ENCODE peak calls at places on chromosomes 13 and 19, in five cellular contexts. One of them, this sample, is unnamed.

GRCh38 chr13:43805681-43806128 is 18.9 kb upstream of the ENOX1 start:
- DNase-seq in NCI-H1694: no peak
- DNase-seq in upper lobe of right lung: no peak
- DNase-seq in GM23338: peak; percentile 59
- DNase-seq in progenitor cell of endocrine pancreas: no peak
- DNase-seq in this sample: peak; percentile 50

GRCh38 chr19:4376245-4376990 is 23.9 kb downstream of the SH3GL1 start:
- DNase-seq in GM23338: peak; percentile 57
- DNase-seq in progenitor cell of endocrine pancreas: no peak
- DNase-seq in NCI-H1694: no peak
- DNase-seq in upper lobe of right lung: no peak
- DNase-seq in this sample: no peak

GRCh38 chr13:97762141-97762540 is 191.3 kb upstream of the IPO5 start:
- DNase-seq in GM23338: no peak
- DNase-seq in progenitor cell of endocrine pancreas: no peak
- DNase-seq in NCI-H1694: no peak
- DNase-seq in upper lobe of right lung: no peak
- DNase-seq in this sample: no peak

GRCh38 chr19:3457531-3458228 is 22.6 kb downstream of the SMIM24 start:
- DNase-seq in progenitor cell of endocrine pancreas: no peak
- DNase-seq in NCI-H1694: no peak
- DNase-seq in GM23338: peak; percentile 52
- DNase-seq in upper lobe of right lung: peak; percentile 54
- DNase-seq in this sample: no peak

GRCh38 chr13:106151056-106151699 is 384.3 kb downstream of the EFNB2 start:
- DNase-seq in progenitor cell of endocrine pancreas: no peak
- DNase-seq in NCI-H1694: no peak
- DNase-seq in GM23338: peak; percentile 51
- DNase-seq in upper lobe of right lung: no peak
- DNase-seq in this sample: no peak

GRCh38 chr19:10717054-10717355 is 874 bp upstream of the DNM2 start:
- DNase-seq in NCI-H1694: no peak
- DNase-seq in progenitor cell of endocrine pancreas: no peak
- DNase-seq in GM23338: no peak
- DNase-seq in upper lobe of right lung: no peak
- DNase-seq in this sample: no peak

GRCh38 chr13:63198076-63198475 is 1782.4 kb upstream of the PCDH20 start:
- DNase-seq in NCI-H1694: no peak
- DNase-seq in upper lobe of right lung: peak; percentile 77
- DNase-seq in GM23338: no peak
- DNase-seq in progenitor cell of endocrine pancreas: no peak
- DNase-seq in this sample: no peak

GRCh38 chr19:8512991-8513686 is 828 bp downstream of the ZNF414 start:
- DNase-seq in progenitor cell of endocrine pancreas: no peak
- DNase-seq in NCI-H1694: no peak
- DNase-seq in upper lobe of right lung: no peak
- DNase-seq in GM23338: no peak
- DNase-seq in this sample: no peak

GRCh38 chr19:10892256-10892655 is 20.9 kb downstream of the CARM1 start:
- DNase-seq in upper lobe of right lung: no peak
- DNase-seq in NCI-H1694: no peak
- DNase-seq in progenitor cell of endocrine pancreas: no peak
- DNase-seq in GM23338: no peak
- DNase-seq in this sample: no peak

GRCh38 chr13:65445340-65445739 is 1784.8 kb downstream of the PCDH9 start:
- DNase-seq in progenitor cell of endocrine pancreas: no peak
- DNase-seq in GM23338: no peak
- DNase-seq in upper lobe of right lung: no peak
- DNase-seq in NCI-H1694: no peak
- DNase-seq in this sample: no peak

GRCh38 chr19:7903244-7904073 is at the start of gene MAP2K7:
- DNase-seq in progenitor cell of endocrine pancreas: peak; percentile 100
- DNase-seq in NCI-H1694: peak; percentile 98
- DNase-seq in GM23338: peak; percentile 100
- DNase-seq in upper lobe of right lung: peak; percentile 100
- DNase-seq in this sample: peak; percentile 97

GRCh38 chr13:99393791-99394735 is 86.9 kb upstream of the GPR183 start:
- DNase-seq in GM23338: no peak
- DNase-seq in NCI-H1694: no peak
- DNase-seq in progenitor cell of endocrine pancreas: no peak
- DNase-seq in upper lobe of right lung: no peak
- DNase-seq in this sample: no peak

GRCh38 chr13:44726214-44726613 is 150.1 kb upstream of the TSC22D1 start:
- DNase-seq in upper lobe of right lung: no peak
- DNase-seq in NCI-H1694: no peak
- DNase-seq in GM23338: no peak
- DNase-seq in progenitor cell of endocrine pancreas: no peak
- DNase-seq in this sample: no peak

GRCh38 chr19:2695288-2695866 is 7.1 kb downstream of the GNG7 start:
- DNase-seq in upper lobe of right lung: no peak
- DNase-seq in NCI-H1694: no peak
- DNase-seq in GM23338: no peak
- DNase-seq in progenitor cell of endocrine pancreas: no peak
- DNase-seq in this sample: no peak

GRCh38 chr13:93559718-93560117 is 333.1 kb downstream of the GPC6 start:
- DNase-seq in upper lobe of right lung: no peak
- DNase-seq in GM23338: no peak
- DNase-seq in NCI-H1694: no peak
- DNase-seq in progenitor cell of endocrine pancreas: no peak
- DNase-seq in this sample: no peak

GRCh38 chr19:10815969-10816635 is 19.9 kb downstream of the TMED1 start:
- DNase-seq in NCI-H1694: no peak
- DNase-seq in upper lobe of right lung: no peak
- DNase-seq in progenitor cell of endocrine pancreas: no peak
- DNase-seq in GM23338: peak; percentile 13
- DNase-seq in this sample: no peak

GRCh38 chr19:4722671-4723464 is 774 bp downstream of the DPP9 start:
- DNase-seq in progenitor cell of endocrine pancreas: no peak
- DNase-seq in NCI-H1694: peak; percentile 7
- DNase-seq in GM23338: no peak
- DNase-seq in upper lobe of right lung: no peak
- DNase-seq in this sample: no peak

GRCh38 chr13:112248909-112249592 is 127.1 kb upstream of the SPACA7 start:
- DNase-seq in GM23338: no peak
- DNase-seq in NCI-H1694: no peak
- DNase-seq in upper lobe of right lung: peak; percentile 42
- DNase-seq in progenitor cell of endocrine pancreas: no peak
- DNase-seq in this sample: no peak